ENCODE peak calls at places on chromosomes 7 and 10, in five cellular contexts. S is nephron progenitor cell; O is stimulated activated naive CD4-positive, alpha-beta T cell; W is iPS-NIHi11; P is T-helper 2 cell treated with Interferon-gamma antibody and Interleukin-4, amounts not matched to agents 5 μg/mL and 100 μg/mL, for 36 hours. Q is an unnamed sample.

GRCh38 chr7:55476852-55477780 is 95.2 kb downstream of the VOPP1 start:
- DNase-seq in O (no peak), W (no peak), S (no peak), P (no peak), Q (no peak)

GRCh38 chr10:116848032-116848911 is 1.0 kb upstream of the ENO4 start:
- DNase-seq in W (no peak), O (no peak), P (no peak), S (no peak), Q (no peak)

GRCh38 chr10:3786295-3786981 is 1.4 kb upstream of the KLF6 start:
- DNase-seq in W (peak; percentile 57), S (peak; percentile 49), O (no peak), P (no peak), Q (peak; percentile 81)

GRCh38 chr10:12243860-12244620 is 48.1 kb downstream of the CDC123 start:
- DNase-seq in S (no peak), O (no peak), W (no peak), P (no peak), Q (no peak)

GRCh38 chr7:140534743-140535142 is 55.4 kb upstream of the MKRN1 start:
- DNase-seq in P (no peak), S (no peak), O (no peak), W (no peak), Q (no peak)

GRCh38 chr10:84818956-84819355 is 490.6 kb downstream of the CCSER2 start:
- DNase-seq in O (no peak), S (no peak), P (no peak), W (no peak), Q (no peak)

GRCh38 chr10:14391342-14391741 is 60.6 kb upstream of the FRMD4A start:
- DNase-seq in P (no peak), W (no peak), O (no peak), S (no peak), Q (no peak)

GRCh38 chr7:142590077-142590476 is 159.2 kb upstream of the PRSS1 start:
- DNase-seq in P (no peak), O (no peak), S (no peak), W (no peak), Q (no peak)

GRCh38 chr7:130622866-130623265 is 45.7 kb downstream of the COPG2 start:
- DNase-seq in P (no peak), O (no peak), W (no peak), S (no peak), Q (no peak)

GRCh38 chr10:71423268-71423667 is 26.5 kb downstream of the CDH23 start:
- DNase-seq in P (no peak), O (no peak), S (no peak), W (no peak), Q (no peak)

GRCh38 chr7:91351374-91351773 is 87.1 kb downstream of the FZD1 start:
- DNase-seq in S (no peak), P (no peak), O (no peak), W (no peak), Q (peak; percentile 42)

GRCh38 chr7:100016209-100016901 is 959 bp downstream of the ZKSCAN1 start:
- DNase-seq in W (no peak), S (no peak), O (no peak), P (no peak), Q (peak; percentile 42)

GRCh38 chr10:114012650-114013049 is 31.0 kb upstream of the ADRB1 start:
- DNase-seq in O (no peak), P (no peak), S (no peak), W (no peak), Q (no peak)

GRCh38 chr10:82358486-82359097 is 483.6 kb downstream of the NRG3 start:
- DNase-seq in W (no peak), S (no peak), O (no peak), P (no peak), Q (peak; percentile 20)

GRCh38 chr7:94998951-94999350 is 91.6 kb downstream of the PPP1R9A start:
- DNase-seq in P (no peak), S (no peak), O (no peak), W (no peak), Q (no peak)

GRCh38 chr10:123536176-123536845 is 129.8 kb upstream of the GPR26 start:
- DNase-seq in O (no peak), W (no peak), S (no peak), P (no peak), Q (no peak)

GRCh38 chr10:70714961-70715360 is 42.7 kb downstream of the ADAMTS14 start:
- DNase-seq in P (no peak), W (no peak), S (no peak), O (no peak), Q (peak; percentile 24)